ENCODE peak calls at places on chromosome 1, in nine cellular contexts. V is stimulated activated CD8-positive, alpha-beta memory T cell treated with anti-CD3 and anti-CD28 coated beads, Interleukin-15, amount 100 ng/mL, for 4 hours; T is tibial nerve; K is anterior cingulate cortex; R is fibroblast of the aortic adventitia; W is activated T-helper 9 cell treated with anti-CD3 and anti-CD28 coated beads, Interleukin-2, amount 50 U/mL, for 16 hours; C is dermis microvascular lymphatic vessel endothelial cell; Q is activated CD4-positive, alpha-beta T cell treated with anti-CD3 and anti-CD28 coated beads, Interleukin-2, amount 50 U/mL, for 24 hours; E is esophagus squamous epithelium. L is an unnamed sample.

GRCh38 chr1:8625981-8626898 is 191.2 kb downstream of the RERE start:
- DNase-seq in E (no peak), R (peak; percentile 99), W (no peak), T (no peak), Q (no peak), C (no peak), K (no peak), V (no peak), L (peak; percentile 93)

GRCh38 chr1:198577444-198577843 is 37.0 kb upstream of the ATP6V1G3 start:
- DNase-seq in C (no peak), R (peak; percentile 79), K (no peak), E (no peak), W (no peak), V (no peak), T (no peak), Q (no peak), L (no peak)

GRCh38 chr1:161161652-161162051 is 2.4 kb downstream of the USP21 start:
- DNase-seq in W (no peak), T (no peak), K (no peak), V (no peak), C (no peak), Q (no peak), E (no peak), R (no peak), L (no peak)

GRCh38 chr1:67142931-67143330 is 8.2 kb upstream of the C1orf141 start:
- DNase-seq in W (no peak), R (no peak), E (no peak), V (no peak), Q (no peak), T (no peak), K (no peak), C (no peak), L (no peak)

GRCh38 chr1:26094677-26095383 is 16.8 kb upstream of the PDIK1L start:
- DNase-seq in R (peak; percentile 69), C (no peak), Q (no peak), V (no peak), W (no peak), E (no peak), T (peak; percentile 5), K (peak; percentile 15), L (peak; percentile 42)

GRCh38 chr1:77781683-77782082 is 2.2 kb downstream of the MIGA1 start:
- DNase-seq in Q (no peak), K (no peak), C (no peak), E (no peak), R (no peak), V (no peak), W (no peak), T (no peak), L (no peak)

GRCh38 chr1:12447849-12448312 is 170.1 kb downstream of the DHRS3 start:
- DNase-seq in Q (no peak), V (no peak), R (peak; percentile 84), K (no peak), E (no peak), W (no peak), C (no peak), T (peak; percentile 54), L (peak; percentile 20)

GRCh38 chr1:22341791-22342605 is 109.7 kb upstream of the ZBTB40 start:
- DNase-seq in T (no peak), R (peak; percentile 34), E (no peak), V (no peak), C (peak; percentile 24), K (no peak), Q (no peak), W (no peak), L (peak; percentile 69)

GRCh38 chr1:35883681-35884155 is 709 bp downstream of the AGO1 start:
- DNase-seq in R (peak; percentile 11), K (peak; percentile 56), E (no peak), V (peak; percentile 11), Q (peak; percentile 6), W (peak; percentile 41), C (peak; percentile 32), T (no peak), L (peak; percentile 50)

GRCh38 chr1:154193821-154194220 is 1.9 kb upstream of the TPM3 start:
- DNase-seq in K (no peak), C (peak; percentile 74), W (no peak), T (no peak), R (no peak), Q (no peak), E (no peak), V (no peak), L (no peak)

GRCh38 chr1:183590225-183591191 is at the start of gene NCF2:
- DNase-seq in Q (no peak), E (no peak), R (peak; percentile 36), C (no peak), W (no peak), V (no peak), T (peak; percentile 36), K (no peak), L (no peak)

GRCh38 chr1:96464991-96465875 is 256.4 kb upstream of the PTBP2 start:
- DNase-seq in V (no peak), Q (no peak), K (no peak), T (peak; percentile 67), C (no peak), R (peak; percentile 84), E (no peak), W (no peak), L (no peak)